ENCODE peak calls at places on chromosomes 13 and 19, in four cellular contexts. Q, J, O and S are unnamed samples.

GRCh38 chr19:54164369-54165068 is 5.0 kb upstream of the LENG1 start:
- DNase-seq in Q (peak), J (peak), O (no peak), S (no peak)

GRCh38 chr13:19153782-19154450 is 27.7 kb downstream of the TUBA3C start:
- DNase-seq in Q (no peak), J (no peak), O (no peak), S (no peak)

GRCh38 chr13:80133631-80134083 is 207.3 kb downstream of the SPRY2 start:
- DNase-seq in Q (no peak), J (no peak), O (no peak), S (no peak)

GRCh38 chr13:33180009-33180804 is 105.3 kb downstream of the STARD13 start:
- DNase-seq in Q (no peak), J (no peak), O (no peak), S (no peak)

GRCh38 chr13:112835796-112836195 is 133.2 kb upstream of the MCF2L start:
- DNase-seq in Q (no peak), J (no peak), O (no peak), S (no peak)

GRCh38 chr19:38614289-38614688 is 3.5 kb downstream of the MAP4K1 start:
- DNase-seq in Q (no peak), J (no peak), O (no peak), S (no peak)

GRCh38 chr13:23506071-23506820 is 64.0 kb upstream of the TNFRSF19 start:
- DNase-seq in Q (no peak), J (peak), O (no peak), S (no peak)

GRCh38 chr13:65585346-65585745 is 1644.8 kb downstream of the PCDH9 start:
- DNase-seq in Q (no peak), J (no peak), O (no peak), S (no peak)

GRCh38 chr13:61410669-61411297 is 4.9 kb downstream of the PCDH20 start:
- DNase-seq in Q (no peak), J (peak), O (no peak), S (no peak)

GRCh38 chr13:100333141-100333540 is 244.2 kb downstream of the PCCA start:
- DNase-seq in Q (no peak), J (no peak), O (no peak), S (no peak)

GRCh38 chr13:39688278-39688677 is 32.8 kb downstream of the COG6 start:
- DNase-seq in Q (no peak), J (no peak), O (no peak), S (no peak)

GRCh38 chr13:111850458-111850857 is 216.5 kb upstream of the SOX1 start:
- DNase-seq in Q (no peak), J (no peak), O (no peak), S (no peak)

GRCh38 chr19:572891-573825 is 762 bp downstream of the BSG start:
- DNase-seq in Q (peak), J (peak), O (no peak), S (peak)

GRCh38 chr13:99984134-99984462 is 2.5 kb downstream of the ZIC2 start:
- DNase-seq in Q (no peak), J (no peak), O (no peak), S (no peak)

GRCh38 chr19:15524781-15525180 is 16.5 kb downstream of the CYP4F22 start:
- DNase-seq in Q (no peak), J (no peak), O (no peak), S (no peak)

GRCh38 chr13:52353116-52353718 is 52.8 kb downstream of the THSD1 start:
- DNase-seq in Q (no peak), J (peak), O (no peak), S (no peak)

GRCh38 chr19:33177417-33177976 is 16.6 kb upstream of the LRP3 start:
- DNase-seq in Q (no peak), J (no peak), O (peak), S (no peak)

GRCh38 chr13:76036176-76036575 is 400.0 kb downstream of the LMO7 start:
- DNase-seq in Q (no peak), J (peak), O (no peak), S (no peak)

GRCh38 chr19:1252818-1253513 is 4.6 kb downstream of the MIDN start:
- DNase-seq in Q (peak), J (peak), O (peak), S (peak)

GRCh38 chr13:75137911-75138571 is 343.9 kb downstream of the TBC1D4 start:
- DNase-seq in Q (no peak), J (no peak), O (no peak), S (no peak)

DNA sequence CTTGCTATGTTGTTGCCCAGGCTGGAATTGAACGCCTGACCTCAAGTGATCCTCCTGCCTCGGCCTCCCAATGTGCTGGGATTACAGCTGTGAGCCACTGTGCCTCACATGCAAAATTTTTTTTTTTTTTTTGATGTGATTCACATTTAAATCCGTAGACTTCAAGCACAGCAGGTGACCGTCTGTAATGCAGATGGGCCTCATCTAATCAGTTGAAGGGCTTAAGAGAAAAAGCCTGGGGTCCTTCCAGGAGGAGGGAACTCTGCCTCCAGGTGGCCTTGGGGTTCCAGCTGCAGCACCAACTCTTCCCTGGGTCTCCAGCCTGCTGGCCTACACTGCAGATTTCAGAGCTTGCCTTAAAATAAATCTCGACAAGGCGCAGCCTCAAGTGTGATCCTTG is 43.6 kb downstream of the GADD45B start:
- DNase-seq in Q (no peak), J (no peak), O (no peak), S (no peak)
- TF ChIP-seq POLR2A in Q (no peak), J (no peak), O (no peak), S (no peak)

DNA sequence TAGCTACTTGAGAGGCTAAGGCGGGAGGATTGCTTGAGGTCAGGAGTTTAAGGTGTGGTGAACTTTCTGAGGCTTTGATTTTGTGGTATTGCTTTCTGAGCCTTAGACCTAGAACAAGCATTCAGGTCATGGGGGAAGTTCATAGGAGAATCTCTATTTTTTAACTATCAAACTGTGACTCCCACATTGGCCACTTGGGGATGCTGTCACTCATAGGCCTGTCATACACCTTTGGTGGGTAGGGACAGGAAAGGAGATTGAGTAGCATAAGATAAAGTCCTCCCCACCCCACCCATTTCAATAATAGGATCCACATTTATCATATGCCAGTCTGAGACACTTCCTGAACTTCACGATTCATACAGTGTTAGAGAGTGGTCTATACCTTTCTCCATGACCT is 41.9 kb upstream of the PSG2 start:
- DNase-seq in Q (no peak), J (no peak), O (no peak), S (no peak)
- TF ChIP-seq CTCF in Q (no peak), J (peak), O (no peak), S (no peak)

GRCh38 chr19:50189326-50189725 is 14.1 kb upstream of the MYH14 start:
- DNase-seq in Q (no peak), J (no peak), O (no peak), S (no peak)
- TF ChIP-seq POLR2A in Q (no peak), J (no peak), O (no peak), S (no peak)

GRCh38 chr13:28527629-28528028 is 32.7 kb upstream of the FLT1 start:
- DNase-seq in Q (no peak), J (no peak), O (no peak), S (no peak)
- TF ChIP-seq CTCF in Q (no peak), J (no peak), O (no peak), S (no peak)

DNA sequence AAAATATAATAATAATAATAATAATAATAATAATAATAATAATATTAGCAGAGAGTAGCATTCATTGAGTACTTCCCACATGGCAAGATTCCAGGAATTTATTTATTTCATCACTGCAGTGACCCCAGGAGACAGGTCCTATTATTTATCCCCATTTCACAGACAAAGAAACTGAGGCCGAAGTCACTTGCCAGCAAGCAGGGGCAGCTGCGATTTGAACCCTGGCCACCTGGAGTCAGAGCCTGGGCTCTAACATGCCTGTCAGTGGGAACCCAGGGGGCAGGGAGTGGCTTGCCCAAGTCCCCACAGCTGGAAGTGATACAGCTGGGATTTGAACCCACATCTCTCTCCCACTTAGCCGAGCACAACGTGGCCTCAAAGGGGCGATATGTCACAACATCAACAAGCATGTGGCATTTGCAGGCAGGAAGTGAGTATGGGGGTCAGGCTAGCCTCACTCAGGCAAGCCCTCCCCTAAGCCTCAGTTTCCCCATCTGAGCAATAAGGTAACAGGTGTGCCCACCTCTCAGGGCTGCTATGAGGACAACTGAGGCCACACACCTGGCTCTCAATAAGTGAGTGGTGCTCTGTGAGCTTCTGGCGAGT is 2.9 kb downstream of the SHFL start:
- DNase-seq in Q (no peak), J (no peak), O (no peak), S (no peak)
- TF ChIP-seq POLR2A in Q (no peak), J (no peak), O (no peak), S (no peak)

GRCh38 chr19:28239270-28239669 is 973.7 kb downstream of the UQCRFS1 start:
- DNase-seq in Q (no peak), J (no peak), O (no peak), S (no peak)
- TF ChIP-seq CTCF in Q (no peak), J (no peak), O (no peak), S (no peak)

GRCh38 chr13:98576215-98576945 is 527 bp downstream of the STK24 start:
- DNase-seq in Q (peak), J (no peak), O (no peak), S (no peak)

GRCh38 chr13:98575009-98575866 is 1.7 kb downstream of the STK24 start:
- DNase-seq in Q (no peak), J (no peak), O (no peak), S (no peak)

GRCh38 chr13:98575876-98576214 is 1.1 kb downstream of the STK24 start:
- DNase-seq in Q (no peak), J (no peak), O (no peak), S (no peak)

GRCh38 chr13:98577823-98578285 is 947 bp upstream of the STK24 start:
- DNase-seq in Q (no peak), J (no peak), O (no peak), S (no peak)

DNA sequence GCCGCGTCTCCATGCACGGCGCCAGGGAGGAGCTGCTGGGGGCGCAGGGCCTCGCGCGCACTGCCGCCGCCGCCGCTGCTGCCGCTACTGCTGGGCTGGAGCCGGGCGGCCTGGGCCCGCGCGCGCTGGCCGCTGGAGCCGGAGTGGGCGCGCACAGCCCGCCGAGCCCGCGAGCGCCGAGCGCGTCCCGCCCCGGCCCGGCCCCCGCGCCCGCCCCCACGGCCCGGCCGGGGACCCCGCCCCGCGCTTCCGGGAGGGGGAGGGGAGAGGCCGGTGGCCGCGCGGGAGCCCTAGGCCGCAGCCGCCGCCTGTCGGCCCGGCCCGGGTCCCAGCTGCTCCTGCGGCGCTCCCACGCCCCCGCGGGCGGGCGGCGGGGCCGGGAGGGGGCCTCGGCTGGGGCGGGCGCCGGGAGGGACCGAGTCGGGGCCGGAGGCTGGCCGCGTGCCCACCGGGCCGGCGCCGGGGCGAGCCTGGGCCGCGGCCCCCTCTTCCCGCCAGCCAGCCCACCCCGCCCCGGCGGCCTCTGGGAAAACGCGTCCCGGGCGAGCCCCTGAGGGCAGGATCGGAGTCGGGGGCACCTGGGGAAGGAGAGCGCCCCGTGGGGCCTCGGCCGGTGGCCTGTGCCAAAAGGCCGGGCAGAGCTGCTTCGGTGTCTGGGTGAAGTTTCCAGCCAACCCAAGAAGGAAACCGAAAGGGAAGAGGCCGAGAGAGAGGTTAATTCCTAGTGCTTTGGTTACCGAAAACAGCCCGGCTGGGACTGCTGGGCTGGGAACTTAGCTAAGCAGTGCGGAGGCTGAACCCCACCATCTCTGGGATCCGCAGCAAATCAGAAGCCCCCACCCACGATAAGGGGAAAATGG is at the start of gene STK24:
- DNase-seq in Q (peak), J (peak), O (no peak), S (no peak)
- TF ChIP-seq POLR2A in Q (peak), J (peak), O (no peak), S (no peak)

DNA sequence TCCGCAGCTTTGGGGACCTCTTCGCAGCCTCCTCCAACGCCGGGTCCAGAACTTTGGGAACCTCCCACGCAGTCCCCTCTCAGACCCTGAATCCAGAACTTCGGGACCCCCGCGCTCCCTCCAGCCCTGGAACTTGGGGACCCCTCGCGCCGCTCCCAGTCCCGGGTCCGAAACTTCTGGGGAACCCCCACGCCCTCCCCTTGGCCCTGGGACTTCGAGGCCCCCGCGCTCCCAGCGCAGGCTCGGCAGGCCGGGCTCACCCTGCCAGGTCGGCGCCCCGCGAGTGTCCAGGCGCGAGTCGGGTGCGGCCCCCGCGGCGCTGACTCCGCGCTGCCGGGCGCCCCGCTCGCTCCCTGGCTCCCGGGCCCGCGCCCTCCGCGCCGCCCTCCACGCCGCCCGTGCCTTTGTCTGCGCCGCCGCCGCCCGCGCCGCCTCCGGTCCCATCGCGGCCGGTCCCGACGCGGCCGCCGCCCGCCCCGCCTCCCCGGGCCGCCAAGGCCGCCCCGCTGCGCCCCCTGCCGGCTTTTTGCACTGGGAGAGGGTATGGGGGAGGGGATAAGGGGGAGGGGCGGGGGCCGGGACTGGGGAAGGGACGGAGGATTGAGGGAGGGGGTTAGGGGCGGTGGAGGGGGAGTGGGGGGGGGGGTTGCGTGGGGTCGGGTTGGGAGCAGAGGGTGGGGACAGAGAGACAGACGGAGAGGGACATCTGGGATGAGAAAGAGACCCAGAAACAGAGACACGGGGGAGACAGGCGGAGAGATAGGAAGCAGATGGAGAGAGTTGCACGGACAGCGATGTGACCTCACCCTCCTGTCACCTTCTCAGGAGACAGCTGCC is at the start of gene HOMER3:
- DNase-seq in Q (peak), J (peak), O (no peak), S (peak)
- TF ChIP-seq CTCF in Q (peak), J (peak), O (peak), S (no peak)

GRCh38 chr19:2609389-2610116 is 92.9 kb downstream of the GNG7 start:
- DNase-seq in Q (no peak), J (no peak), O (no peak), S (no peak)
- TF ChIP-seq POLR2A in Q (no peak), J (no peak), O (no peak), S (no peak)

GRCh38 chr19:5271145-5271544 is 69.5 kb downstream of the PTPRS start:
- DNase-seq in Q (no peak), J (no peak), O (no peak), S (no peak)
- TF ChIP-seq CTCF in Q (no peak), J (peak), O (no peak), S (no peak)